ENCODE peak calls at places on chromosomes 5 and 9, in nine cellular contexts. H, I, N, M, K, R, X, L and J are unnamed samples.

GRCh38 chr5:141783599-141784296 is 94.5 kb downstream of the PCDH1 start:
- DNase-seq in H (no peak), I (no peak), N (no peak), M (no peak), K (no peak), R (no peak), X (no peak), L (no peak), J (peak)

GRCh38 chr5:758698-759053 is 25.9 kb downstream of the ZDHHC11B start:
- DNase-seq in H (no peak), I (no peak), N (no peak), M (no peak), K (no peak), R (no peak), X (no peak), L (no peak), J (no peak)

GRCh38 chr5:88675758-88676636 is 207.0 kb downstream of the MEF2C start:
- DNase-seq in H (no peak), I (peak), N (no peak), M (peak), K (peak), R (no peak), X (peak), L (peak), J (no peak)

GRCh38 chr9:111525056-111525977 is at the start of gene ZNF483:
- DNase-seq in H (peak), I (peak), N (peak), M (peak), K (peak), R (no peak), X (peak), L (peak), J (peak)

GRCh38 chr9:98317134-98317857 is 61.8 kb upstream of the TBC1D2 start:
- DNase-seq in H (no peak), I (peak), N (no peak), M (no peak), K (no peak), R (no peak), X (no peak), L (peak), J (no peak)

GRCh38 chr9:134055981-134056461 is 11.8 kb downstream of the BRD3 start:
- DNase-seq in H (peak), I (peak), N (no peak), M (peak), K (no peak), R (peak), X (no peak), L (peak), J (peak)

GRCh38 chr5:82164109-82164956 is 113.8 kb downstream of the RPS23 start:
- DNase-seq in H (no peak), I (peak), N (no peak), M (peak), K (no peak), R (no peak), X (no peak), L (peak), J (no peak)

GRCh38 chr5:72760259-72760658 is 56.2 kb upstream of the TNPO1 start:
- DNase-seq in H (no peak), I (peak), N (no peak), M (no peak), K (no peak), R (no peak), X (no peak), L (peak), J (no peak)

GRCh38 chr5:1510631-1511030 is 13.1 kb downstream of the LPCAT1 start:
- DNase-seq in H (no peak), I (no peak), N (no peak), M (no peak), K (no peak), R (no peak), X (peak), L (no peak), J (no peak)

GRCh38 chr5:179322071-179323025 is 22.9 kb downstream of the ADAMTS2 start:
- DNase-seq in H (no peak), I (no peak), N (no peak), M (no peak), K (no peak), R (no peak), X (no peak), L (no peak), J (no peak)

GRCh38 chr9:93680445-93681315 is 104.3 kb downstream of the PHF2 start:
- DNase-seq in H (peak), I (no peak), N (no peak), M (no peak), K (no peak), R (no peak), X (no peak), L (no peak), J (no peak)

GRCh38 chr5:175691761-175692160 is 33.9 kb downstream of the HRH2 start:
- DNase-seq in H (no peak), I (no peak), N (no peak), M (no peak), K (no peak), R (no peak), X (no peak), L (no peak), J (no peak)

GRCh38 chr5:73312146-73312871 is 136.3 kb downstream of the FOXD1 start:
- DNase-seq in H (no peak), I (peak), N (peak), M (peak), K (peak), R (peak), X (no peak), L (peak), J (no peak)

GRCh38 chr9:126556560-126557250 is 57.0 kb upstream of the LMX1B start:
- DNase-seq in H (no peak), I (no peak), N (no peak), M (no peak), K (no peak), R (no peak), X (no peak), L (no peak), J (no peak)

GRCh38 chr9:21997480-21997879 is 2.9 kb downstream of the CDKN2B-AS1 start:
- DNase-seq in H (no peak), I (no peak), N (no peak), M (no peak), K (no peak), R (no peak), X (no peak), L (no peak), J (no peak)

GRCh38 chr5:135040331-135041144 is 6.5 kb upstream of the PITX1 start:
- DNase-seq in H (no peak), I (no peak), N (no peak), M (no peak), K (no peak), R (no peak), X (no peak), L (no peak), J (no peak)

GRCh38 chr9:121499427-121500164 is at the start of gene GGTA1:
- DNase-seq in H (peak), I (peak), N (no peak), M (no peak), K (no peak), R (no peak), X (peak), L (peak), J (no peak)

GRCh38 chr9:121500165-121500478 is 478 bp upstream of the GGTA1 start:
- DNase-seq in H (no peak), I (no peak), N (no peak), M (no peak), K (no peak), R (no peak), X (no peak), L (no peak), J (no peak)

GRCh38 chr9:121498150-121498486 is 1.5 kb downstream of the GGTA1 start:
- DNase-seq in H (peak), I (peak), N (peak), M (peak), K (peak), R (no peak), X (peak), L (peak), J (peak)

GRCh38 chr9:121499177-121499426 is 542 bp downstream of the GGTA1 start:
- DNase-seq in H (no peak), I (no peak), N (no peak), M (no peak), K (no peak), R (no peak), X (peak), L (no peak), J (no peak)

GRCh38 chr9:121498487-121499176 is 1.0 kb downstream of the GGTA1 start:
- DNase-seq in H (peak), I (peak), N (no peak), M (no peak), K (peak), R (no peak), X (peak), L (peak), J (no peak)
- H3K4me3 ChIP-seq in H (peak), I (peak), N (no peak), M (peak), K (no peak), R (peak), X (no peak), L (no peak), J (peak)

GRCh38 chr9:131738293-131738692 is 1.6 kb downstream of the RAPGEF1 start:
- DNase-seq in H (no peak), I (no peak), N (no peak), M (no peak), K (peak), R (no peak), X (no peak), L (no peak), J (no peak)
- H3K4me3 ChIP-seq in H (peak), I (no peak), N (peak), M (peak), K (peak), R (no peak), X (peak), L (peak), J (peak)

GRCh38 chr5:58054018-58054417 is 405.9 kb downstream of the PLK2 start:
- DNase-seq in H (no peak), I (no peak), N (no peak), M (no peak), K (no peak), R (no peak), X (no peak), L (no peak), J (no peak)

GRCh38 chr5:58044166-58044565 is 415.7 kb downstream of the PLK2 start:
- DNase-seq in H (no peak), I (no peak), N (no peak), M (no peak), K (no peak), R (no peak), X (no peak), L (no peak), J (no peak)

GRCh38 chr5:58043607-58043945 is 416.3 kb downstream of the PLK2 start:
- DNase-seq in H (no peak), I (no peak), N (no peak), M (no peak), K (no peak), R (no peak), X (no peak), L (no peak), J (no peak)

GRCh38 chr5:58046371-58046770 is 413.5 kb downstream of the PLK2 start:
- DNase-seq in H (no peak), I (no peak), N (no peak), M (no peak), K (no peak), R (no peak), X (no peak), L (no peak), J (no peak)

DNA sequence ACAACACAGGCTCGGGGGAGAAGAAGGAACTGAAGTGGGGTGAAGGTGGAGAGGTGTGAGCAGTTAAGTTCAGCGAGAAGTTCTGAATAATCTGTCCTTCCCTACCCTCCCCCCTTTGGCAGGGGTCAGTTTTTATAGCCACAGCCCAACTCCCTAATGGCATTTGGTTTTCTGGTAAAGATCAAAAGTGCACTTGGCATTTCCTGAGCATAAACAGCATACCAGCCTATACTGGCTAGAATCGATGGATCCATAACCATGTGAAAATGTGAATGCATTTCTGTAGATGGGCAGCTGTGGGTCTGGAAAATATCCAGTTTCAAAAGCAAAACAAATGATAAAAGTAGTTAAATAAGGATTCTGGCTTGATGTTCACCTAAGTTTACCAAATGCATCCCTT is 410.9 kb downstream of the PLK2 start:
- DNase-seq in H (no peak), I (no peak), N (no peak), M (no peak), K (no peak), R (no peak), X (no peak), L (no peak), J (no peak)
- H3K4me3 ChIP-seq in H (no peak), I (no peak), N (no peak), M (no peak), K (no peak), R (no peak), X (no peak), L (no peak), J (no peak)

DNA sequence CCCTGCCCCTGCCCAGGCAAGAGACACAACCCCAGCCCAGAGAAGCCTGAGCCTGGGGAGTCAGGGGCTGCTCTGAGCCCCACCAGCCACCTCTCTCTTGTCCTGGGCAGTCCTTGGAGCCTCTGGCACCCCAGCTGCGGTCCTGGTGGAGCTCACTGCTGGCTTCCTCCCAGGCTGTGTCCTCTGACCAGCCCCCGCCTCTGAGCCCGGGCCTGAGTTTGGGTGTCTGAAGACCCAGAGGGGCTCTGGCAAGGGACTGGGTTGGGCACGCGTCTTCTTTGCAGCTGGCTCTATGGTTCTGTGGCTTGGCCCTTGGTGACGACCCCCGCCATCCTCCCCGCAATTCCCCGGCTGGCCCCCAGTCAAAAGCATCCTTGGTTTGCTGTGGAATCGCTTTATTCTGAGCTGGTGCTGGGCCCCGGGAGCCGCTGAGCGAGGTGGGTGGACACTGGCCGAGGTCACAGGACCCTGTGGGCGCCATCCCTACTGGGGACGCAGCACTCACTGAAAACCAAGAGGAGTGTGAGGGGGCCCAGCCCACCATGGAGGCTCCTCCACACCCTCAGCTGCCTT is 985 bp upstream of the LCN10 start:
- DNase-seq in H (no peak), I (no peak), N (no peak), M (no peak), K (no peak), R (no peak), X (no peak), L (no peak), J (no peak)
- H3K4me3 ChIP-seq in H (no peak), I (no peak), N (no peak), M (no peak), K (no peak), R (no peak), X (no peak), L (no peak), J (no peak)